ENCODE peak calls at places on chromosomes 11 and 22, in seven cellular contexts. X, F, H, Z, U, Y and T are unnamed samples.

GRCh38 chr11:68122936-68123539 is 1.9 kb upstream of the CHKA start:
- DNase-seq in X (no peak), F (no peak), H (peak), Z (peak), U (peak), Y (no peak), T (no peak)

GRCh38 chr11:109784536-109784935 is 308.7 kb upstream of the ZC3H12C start:
- DNase-seq in X (no peak), F (no peak), H (no peak), Z (no peak), U (no peak), Y (no peak), T (no peak)

GRCh38 chr22:35542972-35543516 is 2.4 kb downstream of the RASD2 start:
- DNase-seq in X (peak), F (no peak), H (no peak), Z (no peak), U (no peak), Y (no peak), T (no peak)

GRCh38 chr11:93000511-93001476 is 31.3 kb downstream of the MTNR1B start:
- DNase-seq in X (peak), F (peak), H (no peak), Z (no peak), U (peak), Y (no peak), T (peak)

GRCh38 chr22:31206896-31207687 is 5.0 kb upstream of the LIMK2 start:
- DNase-seq in X (no peak), F (no peak), H (peak), Z (no peak), U (no peak), Y (peak), T (no peak)

GRCh38 chr22:29907753-29908515 is 25.0 kb downstream of the MTMR3 start:
- DNase-seq in X (peak), F (peak), H (peak), Z (peak), U (peak), Y (no peak), T (peak)

GRCh38 chr11:126680109-126680508 is 320.5 kb downstream of the KIRREL3 start:
- DNase-seq in X (peak), F (no peak), H (no peak), Z (no peak), U (no peak), Y (no peak), T (no peak)

GRCh38 chr11:114348200-114349191 is 51.8 kb downstream of the C11orf71 start:
- DNase-seq in X (peak), F (peak), H (peak), Z (peak), U (peak), Y (peak), T (peak)

GRCh38 chr22:50157976-50158375 is 12.6 kb upstream of the PANX2 start:
- DNase-seq in X (no peak), F (no peak), H (peak), Z (no peak), U (no peak), Y (no peak), T (no peak)

GRCh38 chr11:44382648-44383240 is 72.8 kb upstream of the ALX4 start:
- DNase-seq in X (no peak), F (no peak), H (no peak), Z (no peak), U (no peak), Y (no peak), T (no peak)

GRCh38 chr11:134685981-134686380 is 273.9 kb upstream of the B3GAT1 start:
- DNase-seq in X (no peak), F (no peak), H (no peak), Z (no peak), U (no peak), Y (no peak), T (no peak)

GRCh38 chr11:269146-269890 is 8.9 kb upstream of the NLRP6 start:
- DNase-seq in X (peak), F (no peak), H (peak), Z (peak), U (no peak), Y (no peak), T (no peak)

GRCh38 chr11:2542406-2542805 is 97.6 kb downstream of the KCNQ1 start:
- DNase-seq in X (no peak), F (no peak), H (no peak), Z (no peak), U (no peak), Y (no peak), T (no peak)

GRCh38 chr11:123235117-123235686 is 40.2 kb upstream of the CLMP start:
- DNase-seq in X (peak), F (no peak), H (peak), Z (peak), U (peak), Y (peak), T (peak)

GRCh38 chr11:15742626-15743243 is 613.6 kb downstream of the SOX6 start:
- DNase-seq in X (no peak), F (no peak), H (no peak), Z (no peak), U (no peak), Y (no peak), T (no peak)

GRCh38 chr11:112285918-112286317 is 25.3 kb upstream of the PLET1 start:
- DNase-seq in X (peak), F (no peak), H (no peak), Z (no peak), U (no peak), Y (no peak), T (no peak)

GRCh38 chr11:93689166-93689734 is 27.8 kb downstream of the CEP295 start:
- DNase-seq in X (no peak), F (no peak), H (no peak), Z (no peak), U (no peak), Y (no peak), T (no peak)

GRCh38 chr11:33699515-33700424 is 856 bp downstream of the C11orf91 start:
- DNase-seq in X (peak), F (no peak), H (no peak), Z (peak), U (no peak), Y (peak), T (no peak)

GRCh38 chr22:38214248-38215056 is 12.7 kb downstream of the MAFF start:
- DNase-seq in X (peak), F (no peak), H (peak), Z (peak), U (no peak), Y (no peak), T (no peak)

GRCh38 chr22:43974028-43974545 is 18.8 kb downstream of the SAMM50 start:
- DNase-seq in X (no peak), F (no peak), H (no peak), Z (no peak), U (no peak), Y (no peak), T (no peak)

GRCh38 chr22:38416621-38417251 is 38.3 kb downstream of the KCNJ4 start:
- DNase-seq in X (no peak), F (no peak), H (no peak), Z (no peak), U (no peak), Y (no peak), T (no peak)

GRCh38 chr11:125167954-125168821 is 3.6 kb downstream of the PKNOX2 start:
- DNase-seq in X (peak), F (peak), H (no peak), Z (peak), U (no peak), Y (no peak), T (peak)
- H3K27ac ChIP-seq in X (no peak), F (peak), H (peak), Z (peak), U (no peak), Y (peak), T (peak)

DNA sequence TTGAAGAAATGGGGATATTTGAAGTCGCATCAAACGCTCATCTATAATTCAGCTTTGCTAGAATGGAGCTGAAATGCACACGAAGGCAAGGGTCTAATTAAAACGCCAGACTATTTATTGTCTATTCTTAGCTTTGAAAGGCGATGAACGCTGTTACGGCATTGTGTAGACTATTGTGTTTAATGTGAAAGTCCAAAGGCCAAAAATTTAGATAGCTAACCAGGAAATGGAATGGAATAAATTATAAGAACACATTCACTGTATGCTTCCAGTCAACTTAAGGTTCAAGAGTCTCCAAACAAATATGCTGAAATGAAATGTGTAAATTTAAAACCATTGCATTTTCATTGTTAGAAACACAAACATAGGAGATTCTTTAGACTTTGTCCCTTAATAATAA is 186.2 kb downstream of the CWF19L2 start:
- DNase-seq in X (no peak), F (no peak), H (no peak), Z (no peak), U (no peak), Y (no peak), T (no peak)
- H3K4me3 ChIP-seq in X (no peak), F (no peak), H (no peak), Z (no peak), U (no peak), Y (no peak), T (no peak)

DNA sequence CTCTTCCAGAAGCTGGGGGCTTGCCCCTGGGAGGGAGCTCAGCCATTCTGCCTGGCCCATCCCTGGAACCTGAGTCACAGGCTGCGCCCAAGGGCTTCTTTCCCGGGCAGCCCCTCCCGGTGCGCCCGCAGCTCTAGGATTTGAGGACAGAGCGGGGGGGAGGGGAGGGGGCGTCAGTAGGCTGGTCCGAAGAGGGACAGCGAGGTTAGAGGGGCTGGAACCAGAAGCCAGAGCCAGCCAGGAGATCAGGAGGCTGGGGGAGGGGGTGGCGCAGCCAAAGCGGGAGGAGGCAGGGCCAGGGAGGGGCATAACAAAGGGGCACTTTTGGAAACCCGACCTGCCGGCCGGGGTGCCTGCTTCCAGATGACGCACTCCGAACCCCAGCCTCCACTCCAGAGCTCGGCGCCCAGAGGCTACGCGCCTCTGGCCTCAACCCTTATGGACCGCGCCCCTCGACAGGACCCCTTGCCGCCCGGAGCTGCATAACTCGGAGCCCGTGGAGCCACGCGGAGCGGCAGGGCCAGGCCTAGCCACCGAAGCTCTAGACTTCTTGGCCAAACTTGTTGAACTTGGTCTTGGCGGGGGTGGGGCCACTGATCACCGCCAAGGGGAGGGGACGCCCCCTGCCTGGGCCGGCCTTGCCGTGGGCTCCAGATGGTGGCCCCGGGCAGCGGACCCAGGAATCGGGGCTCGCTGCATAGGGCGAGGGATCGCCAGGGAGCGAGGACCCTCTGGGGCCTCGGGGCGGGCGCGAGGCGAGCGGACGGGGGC is 744 bp downstream of the PACSIN3 start:
- DNase-seq in X (peak), F (no peak), H (peak), Z (peak), U (no peak), Y (peak), T (peak)
- H3K27ac ChIP-seq in X (no peak), F (peak), H (peak), Z (peak), U (peak), Y (peak), T (peak)

GRCh38 chr22:28795071-28795693 is 5.2 kb downstream of the XBP1 start:
- DNase-seq in X (no peak), F (no peak), H (no peak), Z (no peak), U (no peak), Y (no peak), T (no peak)
- H3K4me3 ChIP-seq in X (no peak), F (no peak), H (no peak), Z (peak), U (no peak), Y (no peak), T (no peak)